ENCODE peak calls at places on chromosomes 3 and 15, in ten cellular contexts. One of them, this sample, is unnamed.

GRCh38 chr3:175948041-175948440 is 1088.9 kb downstream of the NAALADL2 start:
- DNase-seq in Panc1: no peak
- DNase-seq in neural progenitor cell: no peak
- DNase-seq in right lobe of liver: no peak
- DNase-seq in uterus: no peak
- DNase-seq in mesenchymal stem cell: no peak
- DNase-seq in neuronal stem cell: no peak
- DNase-seq in hepatocyte: no peak
- DNase-seq in heart right ventricle: no peak
- DNase-seq in iPS DF 6.9: no peak
- DNase-seq in this sample: no peak

GRCh38 chr3:183941216-183941615 is 56.5 kb upstream of the PARL start:
- DNase-seq in Panc1: no peak
- DNase-seq in neural progenitor cell: no peak
- DNase-seq in right lobe of liver: no peak
- DNase-seq in uterus: no peak
- DNase-seq in mesenchymal stem cell: no peak
- DNase-seq in neuronal stem cell: no peak
- DNase-seq in hepatocyte: no peak
- DNase-seq in heart right ventricle: no peak
- DNase-seq in iPS DF 6.9: no peak
- DNase-seq in this sample: no peak

GRCh38 chr15:79089331-79089889 is 1.2 kb downstream of the RASGRF1 start:
- DNase-seq in Panc1: no peak
- DNase-seq in neural progenitor cell: peak; percentile 82
- DNase-seq in right lobe of liver: no peak
- DNase-seq in uterus: no peak
- DNase-seq in mesenchymal stem cell: no peak
- DNase-seq in neuronal stem cell: peak; percentile 48
- DNase-seq in hepatocyte: no peak
- DNase-seq in heart right ventricle: no peak
- DNase-seq in iPS DF 6.9: no peak
- DNase-seq in this sample: no peak

GRCh38 chr3:149245738-149246451 is 24.3 kb upstream of the CP start:
- DNase-seq in Panc1: no peak
- DNase-seq in neural progenitor cell: no peak
- DNase-seq in right lobe of liver: no peak
- DNase-seq in uterus: no peak
- DNase-seq in mesenchymal stem cell: peak; percentile 83
- DNase-seq in neuronal stem cell: no peak
- DNase-seq in hepatocyte: peak; percentile 49
- DNase-seq in heart right ventricle: no peak
- DNase-seq in iPS DF 6.9: no peak
- DNase-seq in this sample: no peak

GRCh38 chr15:39864116-39864515 is 56.0 kb downstream of the GPR176 start:
- DNase-seq in Panc1: no peak
- DNase-seq in neural progenitor cell: no peak
- DNase-seq in right lobe of liver: no peak
- DNase-seq in uterus: no peak
- DNase-seq in mesenchymal stem cell: no peak
- DNase-seq in neuronal stem cell: no peak
- DNase-seq in hepatocyte: no peak
- DNase-seq in heart right ventricle: no peak
- DNase-seq in iPS DF 6.9: no peak
- DNase-seq in this sample: no peak

GRCh38 chr15:63042879-63043340 is 363 bp downstream of the TPM1 start:
- DNase-seq in Panc1: no peak
- DNase-seq in neural progenitor cell: peak; percentile 39
- DNase-seq in right lobe of liver: no peak
- DNase-seq in uterus: no peak
- DNase-seq in mesenchymal stem cell: no peak
- DNase-seq in neuronal stem cell: no peak
- DNase-seq in hepatocyte: peak; percentile 24
- DNase-seq in heart right ventricle: no peak
- DNase-seq in iPS DF 6.9: no peak
- DNase-seq in this sample: no peak

GRCh38 chr15:28191832-28192231 is 92.7 kb upstream of the OCA2 start:
- DNase-seq in Panc1: no peak
- DNase-seq in neural progenitor cell: peak; percentile 38
- DNase-seq in right lobe of liver: no peak
- DNase-seq in uterus: no peak
- DNase-seq in mesenchymal stem cell: peak; percentile 70
- DNase-seq in neuronal stem cell: peak; percentile 8
- DNase-seq in hepatocyte: peak; percentile 23
- DNase-seq in heart right ventricle: peak; percentile 54
- DNase-seq in iPS DF 6.9: no peak
- DNase-seq in this sample: no peak

GRCh38 chr15:79432345-79433311 is 492 bp downstream of the MINAR1 start:
- DNase-seq in Panc1: no peak
- DNase-seq in neural progenitor cell: peak; percentile 74
- DNase-seq in right lobe of liver: no peak
- DNase-seq in uterus: no peak
- DNase-seq in mesenchymal stem cell: no peak
- DNase-seq in neuronal stem cell: no peak
- DNase-seq in hepatocyte: peak; percentile 20
- DNase-seq in heart right ventricle: no peak
- DNase-seq in iPS DF 6.9: no peak
- DNase-seq in this sample: no peak

GRCh38 chr3:45760878-45761711 is 35.2 kb downstream of the SLC6A20 start:
- DNase-seq in Panc1: peak; percentile 56
- DNase-seq in neural progenitor cell: peak; percentile 76
- DNase-seq in right lobe of liver: peak; percentile 57
- DNase-seq in uterus: peak; percentile 59
- DNase-seq in mesenchymal stem cell: peak; percentile 69
- DNase-seq in neuronal stem cell: peak; percentile 38
- DNase-seq in hepatocyte: peak; percentile 83
- DNase-seq in heart right ventricle: no peak
- DNase-seq in iPS DF 6.9: peak; percentile 60
- DNase-seq in this sample: peak; percentile 33

GRCh38 chr15:89244512-89244869 is 712 bp downstream of the FANCI start:
- DNase-seq in Panc1: no peak
- DNase-seq in neural progenitor cell: no peak
- DNase-seq in right lobe of liver: no peak
- DNase-seq in uterus: no peak
- DNase-seq in mesenchymal stem cell: peak; percentile 49
- DNase-seq in neuronal stem cell: no peak
- DNase-seq in hepatocyte: no peak
- DNase-seq in heart right ventricle: no peak
- DNase-seq in iPS DF 6.9: no peak
- DNase-seq in this sample: no peak

GRCh38 chr3:190384241-190384863 is 3.6 kb upstream of the CLDN16 start:
- DNase-seq in Panc1: peak; percentile 84
- DNase-seq in neural progenitor cell: peak; percentile 28
- DNase-seq in right lobe of liver: peak; percentile 49
- DNase-seq in uterus: no peak
- DNase-seq in mesenchymal stem cell: peak; percentile 64
- DNase-seq in neuronal stem cell: no peak
- DNase-seq in hepatocyte: peak; percentile 78
- DNase-seq in heart right ventricle: no peak
- DNase-seq in iPS DF 6.9: no peak
- DNase-seq in this sample: no peak

GRCh38 chr3:152031321-152031720 is 157.9 kb downstream of the SUCNR1 start:
- DNase-seq in Panc1: no peak
- DNase-seq in neural progenitor cell: no peak
- DNase-seq in right lobe of liver: no peak
- DNase-seq in uterus: no peak
- DNase-seq in mesenchymal stem cell: no peak
- DNase-seq in neuronal stem cell: no peak
- DNase-seq in hepatocyte: no peak
- DNase-seq in heart right ventricle: no peak
- DNase-seq in iPS DF 6.9: no peak
- DNase-seq in this sample: no peak

DNA sequence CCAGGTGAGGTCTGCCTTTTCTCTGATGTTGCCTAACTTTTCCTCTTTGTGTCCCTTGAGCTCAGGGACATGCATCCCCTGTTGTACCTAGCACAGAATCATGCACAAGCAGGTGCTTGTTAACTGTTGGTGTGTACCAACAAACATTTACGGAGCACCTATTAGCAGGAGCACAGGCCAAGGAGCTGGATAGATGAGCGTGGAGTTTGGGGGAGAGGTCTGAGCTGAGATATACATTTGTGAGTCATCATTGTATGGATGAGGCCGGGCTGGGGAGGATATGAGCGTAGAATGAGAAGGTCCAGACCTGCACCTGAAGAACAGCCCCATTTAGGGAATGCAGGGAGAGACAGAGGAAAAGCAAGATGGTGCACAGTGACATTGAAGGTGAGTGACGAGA is 53.4 kb downstream of the SMAD3 start:
- DNase-seq in Panc1: no peak
- DNase-seq in neural progenitor cell: no peak
- DNase-seq in right lobe of liver: no peak
- DNase-seq in uterus: no peak
- DNase-seq in mesenchymal stem cell: no peak
- DNase-seq in neuronal stem cell: no peak
- DNase-seq in hepatocyte: no peak
- DNase-seq in heart right ventricle: no peak
- DNase-seq in iPS DF 6.9: no peak
- DNase-seq in this sample: no peak
- H3K4me1 ChIP-seq in Panc1: peaks cover 97% of the 10 kb centered on the region
- H3K4me1 ChIP-seq in neural progenitor cell: peaks cover 17% of the 10 kb centered on the region
- H3K4me1 ChIP-seq in right lobe of liver: peaks cover 2% of the 10 kb centered on the region
- H3K4me1 ChIP-seq in uterus: peaks cover 18% of the 10 kb centered on the region
- H3K4me1 ChIP-seq in mesenchymal stem cell: peaks cover 17% of the 10 kb centered on the region
- H3K4me1 ChIP-seq in neuronal stem cell: peaks cover 22% of the 10 kb centered on the region
- H3K4me1 ChIP-seq in hepatocyte: peaks cover 79% of the 10 kb centered on the region
- H3K4me1 ChIP-seq in heart right ventricle: peaks cover 79% of the 10 kb centered on the region
- H3K4me1 ChIP-seq in iPS DF 6.9: no peaks in the 10 kb centered on the region
- H3K4me1 ChIP-seq in this sample: peaks cover 82% of the 10 kb centered on the region

DNA sequence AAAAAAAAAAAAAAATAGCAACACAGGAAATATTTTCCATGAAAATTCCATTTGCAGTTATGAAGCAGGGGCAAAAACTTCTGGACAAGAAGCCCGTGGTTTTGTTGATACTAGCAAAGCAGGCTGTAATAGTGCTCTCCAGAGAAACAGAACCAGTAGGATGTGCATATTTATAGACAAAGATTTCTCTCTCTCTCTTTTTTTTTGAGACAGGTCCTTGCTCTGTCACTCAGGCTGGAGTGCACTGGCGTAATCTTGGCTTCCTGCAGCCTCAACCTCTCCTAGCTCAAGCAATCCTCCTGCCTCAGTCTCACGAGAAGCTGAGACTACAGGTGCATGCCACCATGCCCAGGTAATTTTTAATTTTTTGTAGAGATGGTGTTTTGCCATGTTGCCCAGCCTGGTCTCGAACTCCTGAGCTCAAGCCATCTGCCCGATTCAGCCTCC is 67.1 kb upstream of the CHD2 start:
- DNase-seq in Panc1: no peak
- DNase-seq in neural progenitor cell: no peak
- DNase-seq in right lobe of liver: no peak
- DNase-seq in uterus: no peak
- DNase-seq in mesenchymal stem cell: peak; percentile 58
- DNase-seq in neuronal stem cell: no peak
- DNase-seq in hepatocyte: no peak
- DNase-seq in heart right ventricle: no peak
- DNase-seq in iPS DF 6.9: no peak
- DNase-seq in this sample: peak; percentile 47
- H3K4me1 ChIP-seq in Panc1: peaks cover 42% of the 10 kb centered on the region
- H3K4me1 ChIP-seq in neural progenitor cell: peaks cover 38% of the 10 kb centered on the region
- H3K4me1 ChIP-seq in right lobe of liver: peaks cover 2% of the 10 kb centered on the region
- H3K4me1 ChIP-seq in uterus: peaks cover 24% of the 10 kb centered on the region
- H3K4me1 ChIP-seq in mesenchymal stem cell: peaks cover 10% of the 10 kb centered on the region
- H3K4me1 ChIP-seq in neuronal stem cell: peaks cover 14% of the 10 kb centered on the region
- H3K4me1 ChIP-seq in hepatocyte: peaks cover 32% of the 10 kb centered on the region
- H3K4me1 ChIP-seq in heart right ventricle: peaks cover 50% of the 10 kb centered on the region
- H3K4me1 ChIP-seq in iPS DF 6.9: no peaks in the 10 kb centered on the region
- H3K4me1 ChIP-seq in this sample: peaks cover 31% of the 10 kb centered on the region

GRCh38 chr3:4582634-4583033 is 89.5 kb downstream of the ITPR1 start:
- DNase-seq in Panc1: no peak
- DNase-seq in neural progenitor cell: no peak
- DNase-seq in right lobe of liver: no peak
- DNase-seq in uterus: no peak
- DNase-seq in mesenchymal stem cell: peak; percentile 65
- DNase-seq in neuronal stem cell: no peak
- DNase-seq in hepatocyte: no peak
- DNase-seq in heart right ventricle: no peak
- DNase-seq in iPS DF 6.9: no peak
- DNase-seq in this sample: no peak

GRCh38 chr3:4584537-4585249 is 91.5 kb downstream of the ITPR1 start:
- DNase-seq in Panc1: no peak
- DNase-seq in neural progenitor cell: no peak
- DNase-seq in right lobe of liver: no peak
- DNase-seq in uterus: peak; percentile 62
- DNase-seq in mesenchymal stem cell: peak; percentile 31
- DNase-seq in neuronal stem cell: no peak
- DNase-seq in hepatocyte: no peak
- DNase-seq in heart right ventricle: no peak
- DNase-seq in iPS DF 6.9: no peak
- DNase-seq in this sample: peak; percentile 26

GRCh38 chr3:4581905-4582611 is 88.9 kb downstream of the ITPR1 start:
- DNase-seq in Panc1: no peak
- DNase-seq in neural progenitor cell: no peak
- DNase-seq in right lobe of liver: no peak
- DNase-seq in uterus: no peak
- DNase-seq in mesenchymal stem cell: no peak
- DNase-seq in neuronal stem cell: no peak
- DNase-seq in hepatocyte: no peak
- DNase-seq in heart right ventricle: no peak
- DNase-seq in iPS DF 6.9: no peak
- DNase-seq in this sample: no peak

GRCh38 chr3:4581452-4581851 is 88.3 kb downstream of the ITPR1 start:
- DNase-seq in Panc1: no peak
- DNase-seq in neural progenitor cell: no peak
- DNase-seq in right lobe of liver: no peak
- DNase-seq in uterus: no peak
- DNase-seq in mesenchymal stem cell: no peak
- DNase-seq in neuronal stem cell: no peak
- DNase-seq in hepatocyte: no peak
- DNase-seq in heart right ventricle: no peak
- DNase-seq in iPS DF 6.9: no peak
- DNase-seq in this sample: no peak

DNA sequence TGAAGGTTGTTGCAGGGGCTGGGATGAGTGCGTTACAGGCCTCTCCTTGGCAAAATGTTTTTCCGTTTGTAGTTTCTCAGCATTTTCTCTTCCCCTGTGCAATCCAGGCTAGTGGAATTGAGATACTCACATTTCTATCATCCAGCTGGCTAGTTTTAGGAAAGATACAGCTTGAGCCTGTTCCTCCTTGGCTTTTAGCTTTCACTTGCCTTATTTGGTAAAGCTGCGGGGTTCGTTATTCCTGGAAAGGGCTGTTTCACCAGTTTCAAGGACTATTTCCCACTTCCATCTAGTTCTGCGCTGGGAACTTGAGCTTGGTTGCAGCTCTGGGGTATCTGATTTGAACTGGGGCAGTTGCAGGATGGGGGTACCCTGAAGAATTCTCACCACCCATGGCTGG is 90.3 kb downstream of the ITPR1 start:
- DNase-seq in Panc1: no peak
- DNase-seq in neural progenitor cell: no peak
- DNase-seq in right lobe of liver: no peak
- DNase-seq in uterus: peak; percentile 45
- DNase-seq in mesenchymal stem cell: peak; percentile 61
- DNase-seq in neuronal stem cell: no peak
- DNase-seq in hepatocyte: no peak
- DNase-seq in heart right ventricle: no peak
- DNase-seq in iPS DF 6.9: no peak
- DNase-seq in this sample: no peak
- H3K4me1 ChIP-seq in Panc1: no peaks in the 10 kb centered on the region
- H3K4me1 ChIP-seq in neural progenitor cell: peaks cover 20% of the 10 kb centered on the region
- H3K4me1 ChIP-seq in right lobe of liver: no peaks in the 10 kb centered on the region
- H3K4me1 ChIP-seq in uterus: peaks cover 7% of the 10 kb centered on the region
- H3K4me1 ChIP-seq in mesenchymal stem cell: peaks cover 2% of the 10 kb centered on the region
- H3K4me1 ChIP-seq in neuronal stem cell: peaks cover 12% of the 10 kb centered on the region
- H3K4me1 ChIP-seq in hepatocyte: peaks cover 26% of the 10 kb centered on the region
- H3K4me1 ChIP-seq in heart right ventricle: peaks cover 76% of the 10 kb centered on the region
- H3K4me1 ChIP-seq in iPS DF 6.9: peaks cover 4% of the 10 kb centered on the region
- H3K4me1 ChIP-seq in this sample: peaks cover 26% of the 10 kb centered on the region

GRCh38 chr3:71547254-71548198 is 36.0 kb downstream of the FOXP1 start:
- DNase-seq in Panc1: no peak
- DNase-seq in neural progenitor cell: no peak
- DNase-seq in right lobe of liver: no peak
- DNase-seq in uterus: no peak
- DNase-seq in mesenchymal stem cell: peak; percentile 35
- DNase-seq in neuronal stem cell: no peak
- DNase-seq in hepatocyte: peak; percentile 27
- DNase-seq in heart right ventricle: no peak
- DNase-seq in iPS DF 6.9: no peak
- DNase-seq in this sample: no peak
- H3K4me1 ChIP-seq in Panc1: no peaks in the 10 kb centered on the region
- H3K4me1 ChIP-seq in neural progenitor cell: no peaks in the 10 kb centered on the region
- H3K4me1 ChIP-seq in right lobe of liver: no peaks in the 10 kb centered on the region
- H3K4me1 ChIP-seq in uterus: no peaks in the 10 kb centered on the region
- H3K4me1 ChIP-seq in mesenchymal stem cell: peaks cover 23% of the 10 kb centered on the region
- H3K4me1 ChIP-seq in neuronal stem cell: peaks cover 2% of the 10 kb centered on the region
- H3K4me1 ChIP-seq in hepatocyte: peaks cover 11% of the 10 kb centered on the region
- H3K4me1 ChIP-seq in heart right ventricle: peaks cover 11% of the 10 kb centered on the region
- H3K4me1 ChIP-seq in iPS DF 6.9: peaks cover 3% of the 10 kb centered on the region
- H3K4me1 ChIP-seq in this sample: no peaks in the 10 kb centered on the region

This sample was measured in naive thymus-derived CD4-positive, alpha-beta T cell.